ENCODE peak calls at places on chromosome X, in four cellular contexts. One of them, this sample, is unnamed.

GRCh38 chrX:135973025-135973547 is 702 bp downstream of the MMGT1 start:
- DNase-seq in GM12878: no peak
- DNase-seq in HepG2: no peak
- DNase-seq in A549: peak
- DNase-seq in this sample: no peak

GRCh38 chrX:65587616-65588526 is 53.3 kb upstream of the LAS1L start:
- DNase-seq in A549: peak
- DNase-seq in GM12878: no peak
- DNase-seq in HepG2: no peak
- DNase-seq in this sample: no peak

GRCh38 chrX:73239242-73239641 is 24.6 kb upstream of the NAP1L2 start:
- DNase-seq in GM12878: no peak
- DNase-seq in A549: no peak
- DNase-seq in HepG2: no peak
- DNase-seq in this sample: no peak

GRCh38 chrX:9456250-9457074 is 8.4 kb upstream of the TBL1X start:
- DNase-seq in A549: no peak
- DNase-seq in GM12878: no peak
- DNase-seq in HepG2: peak
- DNase-seq in this sample: no peak

GRCh38 chrX:144333429-144333828 is 449.6 kb downstream of the UBE2NL start:
- DNase-seq in A549: no peak
- DNase-seq in GM12878: no peak
- DNase-seq in HepG2: no peak
- DNase-seq in this sample: no peak

GRCh38 chrX:38999967-39000745 is 198.9 kb downstream of the MID1IP1 start:
- DNase-seq in GM12878: no peak
- DNase-seq in HepG2: no peak
- DNase-seq in A549: no peak
- DNase-seq in this sample: peak

GRCh38 chrX:154409222-154409871 is at the start of gene DNASE1L1:
- DNase-seq in HepG2: peak
- DNase-seq in A549: peak
- DNase-seq in GM12878: no peak
- DNase-seq in this sample: no peak

GRCh38 chrX:54447461-54447860 is 7.3 kb downstream of the TSR2 start:
- DNase-seq in GM12878: no peak
- DNase-seq in HepG2: no peak
- DNase-seq in A549: peak
- DNase-seq in this sample: no peak

GRCh38 chrX:12223650-12224049 is 85.4 kb downstream of the FRMPD4 start:
- DNase-seq in A549: peak
- DNase-seq in GM12878: no peak
- DNase-seq in HepG2: no peak
- DNase-seq in this sample: no peak

GRCh38 chrX:79081895-79082512 is 62.5 kb upstream of the GPR174 start:
- DNase-seq in GM12878: peak
- DNase-seq in A549: peak
- DNase-seq in HepG2: no peak
- DNase-seq in this sample: peak

GRCh38 chrX:80335062-80335830 is 85.0 kb upstream of the TENT5D start:
- DNase-seq in GM12878: no peak
- DNase-seq in HepG2: no peak
- DNase-seq in A549: peak
- DNase-seq in this sample: peak

GRCh38 chrX:154750301-154751120 is at the start of gene GAB3:
- DNase-seq in A549: no peak
- DNase-seq in HepG2: no peak
- DNase-seq in GM12878: no peak
- DNase-seq in this sample: peak

GRCh38 chrX:153600032-153600373 is 1.1 kb upstream of the CCNQ start:
- DNase-seq in A549: peak
- DNase-seq in HepG2: no peak
- DNase-seq in GM12878: no peak
- DNase-seq in this sample: no peak

GRCh38 chrX:110026099-110026844 is 23.4 kb downstream of the TMEM164 start:
- DNase-seq in A549: peak
- DNase-seq in GM12878: no peak
- DNase-seq in HepG2: no peak
- DNase-seq in this sample: no peak

GRCh38 chrX:112768563-112768962 is 72.1 kb downstream of the AMOT start:
- DNase-seq in GM12878: no peak
- DNase-seq in HepG2: no peak
- DNase-seq in A549: no peak
- DNase-seq in this sample: no peak

GRCh38 chrX:1592128-1592862 is 891 bp downstream of the AKAP17A start:
- DNase-seq in GM12878: no peak
- DNase-seq in HepG2: peak
- DNase-seq in A549: no peak
- DNase-seq in this sample: peak

GRCh38 chrX:150429577-150429976 is 66.5 kb downstream of the MAMLD1 start:
- DNase-seq in A549: peak
- DNase-seq in GM12878: no peak
- DNase-seq in HepG2: no peak
- DNase-seq in this sample: no peak

GRCh38 chrX:50432760-50433377 is 37.8 kb downstream of the DGKK start:
- DNase-seq in HepG2: peak
- DNase-seq in A549: no peak
- DNase-seq in GM12878: no peak
- DNase-seq in this sample: no peak
- H3K4me2 ChIP-seq in HepG2: peak
- H3K4me2 ChIP-seq in A549: no peak
- H3K4me2 ChIP-seq in GM12878: no peak
- H3K4me2 ChIP-seq in this sample: no peak

DNA sequence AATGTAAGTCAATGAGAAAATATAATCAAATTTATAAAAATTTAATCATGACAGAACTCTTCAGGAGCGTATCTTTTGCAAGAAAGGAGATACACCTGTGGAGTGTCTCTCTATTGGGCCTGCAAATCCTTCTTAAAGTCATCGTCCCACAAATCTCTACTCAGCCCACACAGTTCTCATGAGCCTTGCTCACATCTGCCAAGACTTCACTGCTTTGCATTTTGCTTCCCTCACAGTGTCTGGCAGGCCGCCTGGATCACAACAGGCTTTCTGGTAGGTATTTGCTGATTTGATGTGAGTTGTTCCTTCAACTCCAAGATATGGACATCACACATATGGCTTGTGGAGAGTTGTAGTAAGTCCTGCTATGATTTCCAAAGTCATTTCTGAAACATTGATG is 183.1 kb upstream of the ARX start:
- DNase-seq in A549: no peak
- DNase-seq in HepG2: no peak
- DNase-seq in GM12878: no peak
- DNase-seq in this sample: no peak
- TF ChIP-seq PBX3 in A549: no peak
- TF ChIP-seq PBX3 in HepG2: no peak
- TF ChIP-seq PBX3 in GM12878: no peak
- TF ChIP-seq PBX3 in this sample: no peak

GRCh38 chrX:71910526-71911022 is at the start of gene NHSL2:
- DNase-seq in A549: peak
- DNase-seq in GM12878: no peak
- DNase-seq in HepG2: no peak
- DNase-seq in this sample: no peak

GRCh38 chrX:71911731-71912050 is 1.0 kb downstream of the NHSL2 start:
- DNase-seq in GM12878: no peak
- DNase-seq in HepG2: no peak
- DNase-seq in A549: no peak
- DNase-seq in this sample: no peak

GRCh38 chrX:71908387-71908786 is 2.3 kb upstream of the NHSL2 start:
- DNase-seq in HepG2: no peak
- DNase-seq in GM12878: no peak
- DNase-seq in A549: no peak
- DNase-seq in this sample: no peak

GRCh38 chrX:71911023-71911730 is 532 bp downstream of the NHSL2 start:
- DNase-seq in GM12878: no peak
- DNase-seq in HepG2: no peak
- DNase-seq in A549: peak
- DNase-seq in this sample: peak

GRCh38 chrX:71909956-71910355 is 689 bp upstream of the NHSL2 start:
- DNase-seq in GM12878: no peak
- DNase-seq in HepG2: no peak
- DNase-seq in A549: peak
- DNase-seq in this sample: no peak
- H3K4me2 ChIP-seq in GM12878: no peak
- H3K4me2 ChIP-seq in HepG2: no peak
- H3K4me2 ChIP-seq in A549: peak
- H3K4me2 ChIP-seq in this sample: no peak

GRCh38 chrX:19729761-19730160 is 157.6 kb downstream of the SH3KBP1 start:
- DNase-seq in HepG2: no peak
- DNase-seq in GM12878: no peak
- DNase-seq in A549: no peak
- DNase-seq in this sample: no peak
- TF ChIP-seq PBX3 in HepG2: no peak
- TF ChIP-seq PBX3 in GM12878: no peak
- TF ChIP-seq PBX3 in A549: no peak
- TF ChIP-seq PBX3 in this sample: no peak

GRCh38 chrX:68932611-68933010 is 103.8 kb downstream of the EFNB1 start:
- DNase-seq in HepG2: no peak
- DNase-seq in GM12878: no peak
- DNase-seq in A549: no peak
- DNase-seq in this sample: no peak
- H3K4me2 ChIP-seq in HepG2: no peak
- H3K4me2 ChIP-seq in GM12878: no peak
- H3K4me2 ChIP-seq in A549: no peak
- H3K4me2 ChIP-seq in this sample: no peak

GRCh38 chrX:46961574-46962279 is 49.5 kb downstream of the JADE3 start:
- DNase-seq in A549: no peak
- DNase-seq in GM12878: no peak
- DNase-seq in HepG2: no peak
- DNase-seq in this sample: no peak
- TF ChIP-seq PBX3 in A549: no peak
- TF ChIP-seq PBX3 in GM12878: no peak
- TF ChIP-seq PBX3 in HepG2: no peak
- TF ChIP-seq PBX3 in this sample: no peak

DNA sequence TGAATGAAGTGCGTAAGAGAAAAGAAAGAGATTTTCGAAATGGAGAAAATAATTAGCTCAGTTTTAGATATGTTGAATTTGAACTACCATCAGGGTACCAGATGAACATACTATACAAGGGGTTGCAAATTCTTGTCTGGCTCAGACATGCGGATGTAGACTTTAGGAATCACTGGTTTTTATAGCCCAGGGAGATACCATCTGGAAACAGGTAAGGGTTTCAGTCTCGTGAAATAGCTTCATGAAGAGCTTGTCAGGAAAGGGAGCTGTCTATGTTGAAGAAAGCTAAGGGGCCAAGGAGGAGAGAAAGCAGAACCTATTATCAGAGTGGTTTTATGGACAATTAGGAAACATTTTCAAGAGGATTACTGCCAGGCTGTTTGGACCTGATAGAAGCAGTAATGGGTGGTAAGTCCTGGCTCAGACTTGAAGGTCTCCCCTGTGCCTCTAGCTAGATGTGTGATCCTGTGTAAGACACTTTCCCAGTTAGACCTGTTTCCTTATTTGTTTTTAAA is 6.7 kb downstream of the RAB9A start:
- DNase-seq in HepG2: no peak
- DNase-seq in A549: no peak
- DNase-seq in GM12878: no peak
- DNase-seq in this sample: no peak
- H3K4me2 ChIP-seq in HepG2: no peak
- H3K4me2 ChIP-seq in A549: no peak
- H3K4me2 ChIP-seq in GM12878: peak
- H3K4me2 ChIP-seq in this sample: no peak

GRCh38 chrX:139077303-139078131 is 366.0 kb upstream of the FGF13 start:
- DNase-seq in A549: peak
- DNase-seq in HepG2: no peak
- DNase-seq in GM12878: no peak
- DNase-seq in this sample: no peak
- TF ChIP-seq PBX3 in A549: no peak
- TF ChIP-seq PBX3 in HepG2: no peak
- TF ChIP-seq PBX3 in GM12878: no peak
- TF ChIP-seq PBX3 in this sample: no peak

GRCh38 chrX:66676990-66677389 is 38.1 kb upstream of the EDA2R start:
- DNase-seq in A549: no peak
- DNase-seq in GM12878: no peak
- DNase-seq in HepG2: no peak
- DNase-seq in this sample: no peak

GRCh38 chrX:66675541-66675940 is 36.7 kb upstream of the EDA2R start:
- DNase-seq in A549: no peak
- DNase-seq in GM12878: no peak
- DNase-seq in HepG2: no peak
- DNase-seq in this sample: no peak

GRCh38 chrX:66676413-66676812 is 37.5 kb upstream of the EDA2R start:
- DNase-seq in A549: no peak
- DNase-seq in GM12878: no peak
- DNase-seq in HepG2: no peak
- DNase-seq in this sample: no peak

GRCh38 chrX:66674506-66674905 is 35.6 kb upstream of the EDA2R start:
- DNase-seq in GM12878: no peak
- DNase-seq in HepG2: no peak
- DNase-seq in A549: no peak
- DNase-seq in this sample: no peak

GRCh38 chrX:66677430-66677829 is 38.6 kb upstream of the EDA2R start:
- DNase-seq in GM12878: no peak
- DNase-seq in A549: no peak
- DNase-seq in HepG2: no peak
- DNase-seq in this sample: no peak
- H3K4me2 ChIP-seq in GM12878: no peak
- H3K4me2 ChIP-seq in A549: no peak
- H3K4me2 ChIP-seq in HepG2: no peak
- H3K4me2 ChIP-seq in this sample: peak

DNA sequence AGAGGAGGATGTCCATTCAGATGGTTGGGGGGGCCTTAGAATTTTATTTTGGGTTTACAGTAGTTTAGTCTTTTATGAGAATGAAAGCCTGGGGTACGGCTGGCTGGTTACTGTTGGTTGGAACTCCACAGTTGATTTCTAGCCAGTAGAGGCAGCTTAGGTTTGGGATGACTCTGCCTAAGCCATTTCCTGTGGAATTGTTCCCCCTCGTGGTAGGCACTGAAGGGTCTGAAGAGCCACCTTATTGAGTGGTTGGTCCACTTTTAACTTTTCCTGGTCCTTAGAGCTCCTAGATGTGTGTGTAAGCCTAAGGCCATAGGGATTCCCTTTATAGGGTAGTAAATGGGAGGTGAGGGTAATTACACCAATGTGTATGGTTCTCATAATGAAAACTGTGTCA is 19.7 kb downstream of the SPIN3 start:
- DNase-seq in GM12878: no peak
- DNase-seq in A549: no peak
- DNase-seq in HepG2: no peak
- DNase-seq in this sample: no peak
- TF ChIP-seq PBX3 in GM12878: no peak
- TF ChIP-seq PBX3 in A549: no peak
- TF ChIP-seq PBX3 in HepG2: no peak
- TF ChIP-seq PBX3 in this sample: no peak